ENCODE peak calls at places on chromosomes 5 and 9, in four cellular contexts. X, G, B and Y are unnamed samples.

GRCh38 chr9:91660295-91660589 is 236.6 kb upstream of the NFIL3 start:
- DNase-seq in X (no peak), B (no peak), G (no peak), Y (no peak)

GRCh38 chr5:1011226-1011631 is 2.6 kb downstream of the NKD2 start:
- DNase-seq in X (peak), B (no peak), G (no peak), Y (peak)

GRCh38 chr5:172469697-172470096 is 15.4 kb upstream of the SH3PXD2B start:
- DNase-seq in G (no peak), B (no peak), X (no peak), Y (no peak)

GRCh38 chr5:178068293-178068692 is 45.0 kb upstream of the N4BP3 start:
- DNase-seq in X (no peak), B (no peak), G (no peak), Y (no peak)

GRCh38 chr9:137053944-137054931 is at the start of gene ENTPD2:
- DNase-seq in B (no peak), X (peak), G (no peak), Y (no peak)

GRCh38 chr5:140126315-140127012 is 727 bp downstream of the IGIP start:
- DNase-seq in G (no peak), X (no peak), B (no peak), Y (no peak)

GRCh38 chr5:157549954-157550549 is 25.5 kb downstream of the ADAM19 start:
- DNase-seq in X (no peak), B (no peak), G (peak), Y (no peak)

GRCh38 chr9:26012797-26013594 is 334.8 kb upstream of the TUSC1 start:
- DNase-seq in G (peak), X (no peak), B (no peak), Y (peak)

GRCh38 chr9:121851641-121852091 is 200.2 kb downstream of the DAB2IP start:
- DNase-seq in B (no peak), X (no peak), G (no peak), Y (no peak)

GRCh38 chr5:108141676-108142075 is 240.2 kb downstream of the FBXL17 start:
- DNase-seq in X (no peak), B (no peak), G (peak), Y (no peak)

GRCh38 chr5:131217791-131218190 is 46.1 kb upstream of the CDC42SE2 start:
- DNase-seq in B (no peak), X (no peak), G (no peak), Y (no peak)

GRCh38 chr9:130159814-130160670 is 12.2 kb upstream of the NCS1 start:
- DNase-seq in G (no peak), B (no peak), X (no peak), Y (no peak)

GRCh38 chr9:76369583-76369982 is 24.6 kb downstream of the RFK start:
- DNase-seq in G (peak), B (no peak), X (no peak), Y (peak)

GRCh38 chr9:90344013-90344412 is 298.6 kb downstream of the DIRAS2 start:
- DNase-seq in X (no peak), G (no peak), B (no peak), Y (peak)

GRCh38 chr9:127658431-127658830 is 46.4 kb downstream of the STXBP1 start:
- DNase-seq in G (no peak), B (no peak), X (no peak), Y (no peak)

GRCh38 chr5:73748510-73749410 is 122.8 kb downstream of the ARHGEF28 start:
- DNase-seq in G (peak), X (peak), B (no peak), Y (no peak)

GRCh38 chr5:7849531-7850240 is 1.2 kb downstream of the CFAP90 start:
- DNase-seq in G (no peak), B (no peak), X (no peak), Y (peak)

GRCh38 chr9:110919609-110920008 is 118.7 kb downstream of the LPAR1 start:
- DNase-seq in X (no peak), G (peak), B (no peak), Y (no peak)

GRCh38 chr5:139848508-139849100 is 53.0 kb downstream of the PSD2 start:
- DNase-seq in X (peak), B (no peak), G (no peak), Y (peak)

GRCh38 chr5:158273035-158273434 is 414.1 kb upstream of the CLINT1 start:
- DNase-seq in G (no peak), X (no peak), B (peak), Y (peak)

GRCh38 chr5:110413856-110414255 is 312.6 kb downstream of the TMEM232 start:
- DNase-seq in G (no peak), B (no peak), X (no peak), Y (no peak)

GRCh38 chr5:138444078-138444773 is 5.4 kb downstream of the REEP2 start:
- DNase-seq in B (no peak), X (no peak), G (no peak), Y (no peak)

GRCh38 chr9:125272697-125273096 is 11.1 kb downstream of the GAPVD1 start:
- DNase-seq in G (peak), X (no peak), B (no peak), Y (no peak)

GRCh38 chr5:85590764-85591163 is 1027.0 kb upstream of the COX7C start:
- DNase-seq in B (no peak), G (no peak), X (no peak), Y (no peak)

GRCh38 chr9:127528407-127529251 is 77.3 kb downstream of the LRSAM1 start:
- DNase-seq in G (no peak), B (no peak), X (no peak), Y (peak)

GRCh38 chr5:168612123-168612522 is 33.0 kb upstream of the PANK3 start:
- DNase-seq in G (no peak), X (no peak), B (no peak), Y (peak)

GRCh38 chr9:86202338-86202882 is 57.0 kb downstream of the C9orf153 start:
- DNase-seq in G (peak), X (peak), B (no peak), Y (peak)

GRCh38 chr9:124782661-124783574 is 6.0 kb downstream of the OLFML2A start:
- DNase-seq in B (no peak), X (no peak), G (no peak), Y (no peak)

GRCh38 chr5:42656661-42657035 is 100.0 kb upstream of the CCDC152 start:
- DNase-seq in B (no peak), G (no peak), X (no peak), Y (no peak)

GRCh38 chr5:206406-206805 is 11.5 kb downstream of the CCDC127 start:
- DNase-seq in G (peak), B (no peak), X (no peak), Y (no peak)

GRCh38 chr9:134408939-134409737 is 82.9 kb downstream of the RXRA start:
- DNase-seq in X (no peak), B (no peak), G (no peak), Y (peak)

GRCh38 chr5:170614071-170614490 is 110.3 kb downstream of the KCNIP1 start:
- DNase-seq in G (no peak), B (no peak), X (no peak), Y (peak)

GRCh38 chr5:151005975-151006576 is 14.3 kb upstream of the GPX3 start:
- DNase-seq in G (peak), X (no peak), B (no peak), Y (no peak)

GRCh38 chr5:53424691-53425597 is 55.5 kb upstream of the FST start:
- DNase-seq in G (no peak), B (no peak), X (no peak), Y (peak)

GRCh38 chr9:135939351-135940265 is 21.6 kb downstream of the UBAC1 start:
- DNase-seq in B (no peak), G (no peak), X (no peak), Y (no peak)

GRCh38 chr5:31864015-31864414 is 225.1 kb downstream of the PDZD2 start:
- DNase-seq in X (no peak), G (no peak), B (no peak), Y (peak)

GRCh38 chr9:130307667-130307943 is 42.0 kb downstream of the HMCN2 start:
- DNase-seq in X (no peak), B (no peak), G (no peak), Y (no peak)

GRCh38 chr5:154058055-154059038 is 19.6 kb downstream of the MFAP3 start:
- DNase-seq in B (no peak), X (no peak), G (peak), Y (peak)
- H3K4me2 ChIP-seq in B (no peak), X (no peak), G (no peak), Y (no peak)

GRCh38 chr5:58902765-58903164 is 319.9 kb downstream of the RAB3C start:
- DNase-seq in X (no peak), B (no peak), G (no peak), Y (no peak)
- H4K5ac ChIP-seq in X (no peak), B (no peak), G (no peak), Y (no peak)

GRCh38 chr9:29212590-29213373 is 1639.5 kb upstream of the C9orf72 start:
- DNase-seq in X (peak), G (no peak), B (no peak), Y (peak)
- H3K4me2 ChIP-seq in X (peak), G (no peak), B (peak), Y (peak)

GRCh38 chr9:2923810-2924768 is 80.2 kb upstream of the PUM3 start:
- DNase-seq in G (no peak), X (peak), B (no peak), Y (peak)
- H4K5ac ChIP-seq in G (no peak), X (no peak), B (no peak), Y (no peak)

GRCh38 chr5:116922532-116922931 is 347.9 kb upstream of the SEMA6A start:
- DNase-seq in B (no peak), G (no peak), X (no peak), Y (no peak)
- H3K4me2 ChIP-seq in B (no peak), G (no peak), X (no peak), Y (no peak)

DNA sequence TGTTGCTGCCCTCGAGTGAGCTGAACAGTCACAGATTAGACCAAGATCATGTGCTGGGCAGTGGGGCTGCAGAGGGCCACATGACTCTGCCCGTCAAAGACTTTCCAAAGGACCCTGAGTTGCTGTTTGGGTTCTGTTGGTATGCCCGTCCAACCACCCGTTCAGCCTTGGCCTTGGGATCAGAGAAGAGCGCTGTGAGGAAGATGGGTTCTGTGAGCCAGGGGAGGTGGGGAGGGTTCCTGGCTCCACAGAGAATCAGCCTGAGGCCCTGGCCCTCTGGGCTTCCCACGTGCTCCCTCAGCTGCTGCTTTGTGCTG is 72.6 kb downstream of the RGS3 start:
- DNase-seq in B (no peak), G (no peak), X (no peak), Y (no peak)
- H4K5ac ChIP-seq in B (no peak), G (no peak), X (no peak), Y (no peak)

GRCh38 chr9:114682846-114683245 is 854 bp upstream of the TEX48 start:
- DNase-seq in B (no peak), G (peak), X (no peak), Y (no peak)
- H3K4me2 ChIP-seq in B (no peak), G (no peak), X (no peak), Y (no peak)

GRCh38 chr5:37121027-37121426 is 128.1 kb downstream of the CPLANE1 start:
- DNase-seq in X (no peak), G (no peak), B (no peak), Y (no peak)
- H4K5ac ChIP-seq in X (no peak), G (no peak), B (no peak), Y (no peak)